ENCODE peak calls at places on chromosomes 7 and 10, in six cellular contexts. X is colonic mucosa, G is HCEC 1CT, F is NCI-H1417, B is dorsolateral prefrontal cortex, E is mesendoderm. C is an unnamed sample.

GRCh38 chr10:122163182-122164027 is 107.7 kb upstream of the BTBD16 start:
- DNase-seq in X (no peak), F (peak; percentile 70), E (peak; percentile 97), G (no peak), B (peak; percentile 69), C (peak; percentile 91)

GRCh38 chr10:110499796-110500514 is 2.2 kb downstream of the DUSP5 start:
- DNase-seq in B (no peak), X (no peak), E (no peak), F (no peak), G (no peak), C (peak; percentile 49)

GRCh38 chr7:103573479-103574058 is 127.6 kb upstream of the SLC26A5 start:
- DNase-seq in X (no peak), E (peak; percentile 45), B (no peak), G (peak; percentile 22), F (peak; percentile 60), C (no peak)

GRCh38 chr7:17013204-17013603 is 131.4 kb upstream of the AGR3 start:
- DNase-seq in E (no peak), X (no peak), B (no peak), F (no peak), G (no peak), C (no peak)

GRCh38 chr7:115124409-115124939 is 202.6 kb downstream of the MDFIC start:
- DNase-seq in B (no peak), X (no peak), G (no peak), E (peak; percentile 82), F (no peak), C (peak; percentile 56)

GRCh38 chr10:5559642-5560141 is 34.9 kb downstream of the CALML3 start:
- DNase-seq in F (no peak), E (no peak), B (no peak), G (peak; percentile 60), X (no peak), C (peak; percentile 56)

GRCh38 chr7:69187824-69188335 is 410.4 kb upstream of the AUTS2 start:
- DNase-seq in F (no peak), G (no peak), E (no peak), B (no peak), X (no peak), C (peak; percentile 54)

GRCh38 chr10:12202230-12202629 is 6.2 kb downstream of the CDC123 start:
- DNase-seq in X (no peak), B (no peak), G (no peak), E (no peak), F (no peak), C (no peak)

GRCh38 chr10:61847640-61848039 is 53.9 kb upstream of the ARID5B start:
- DNase-seq in E (no peak), X (no peak), B (no peak), F (no peak), G (no peak), C (no peak)

GRCh38 chr10:70376436-70377378 is 5.7 kb downstream of the LRRC20 start:
- DNase-seq in F (no peak), E (peak; percentile 86), B (no peak), G (no peak), X (no peak), C (peak; percentile 76)

GRCh38 chr7:102117743-102118142 is 168.9 kb upstream of the SH2B2 start:
- DNase-seq in X (no peak), B (no peak), E (peak; percentile 50), F (no peak), G (peak; percentile 66), C (peak; percentile 94)

GRCh38 chr7:35257251-35258124 is 3.6 kb upstream of the TBX20 start:
- DNase-seq in F (no peak), E (peak; percentile 63), G (no peak), X (no peak), B (no peak), C (no peak)

GRCh38 chr10:132374612-132375011 is 22.4 kb upstream of the PWWP2B start:
- DNase-seq in G (no peak), F (no peak), E (no peak), B (no peak), X (no peak), C (no peak)

GRCh38 chr7:114988755-114989154 is 66.9 kb downstream of the MDFIC start:
- DNase-seq in B (no peak), X (no peak), E (no peak), F (no peak), G (peak; percentile 59), C (no peak)

GRCh38 chr7:101804087-101804631 is 13.3 kb upstream of the CUX1 start:
- DNase-seq in G (no peak), F (no peak), X (no peak), E (peak; percentile 82), B (no peak), C (peak; percentile 54)

GRCh38 chr7:50978633-50979215 is 196.0 kb upstream of the GRB10 start:
- DNase-seq in B (no peak), X (no peak), G (peak; percentile 17), F (no peak), E (peak; percentile 56), C (no peak)

GRCh38 chr10:133452453-133452852 is 1.3 kb upstream of the SCART1 start:
- DNase-seq in X (no peak), G (no peak), E (no peak), B (no peak), F (no peak), C (no peak)

GRCh38 chr10:2978111-2978510 is 89.2 kb upstream of the PFKP start:
- DNase-seq in B (peak; percentile 9), X (no peak), G (peak; percentile 28), E (peak; percentile 78), F (peak; percentile 53), C (no peak)

GRCh38 chr7:74466196-74466813 is 12.6 kb downstream of the GTF2IRD1 start:
- DNase-seq in G (no peak), E (peak; percentile 61), B (peak; percentile 65), X (no peak), F (no peak), C (no peak)

GRCh38 chr7:133275008-133275407 is 22.1 kb downstream of the EXOC4 start:
- DNase-seq in B (no peak), F (peak; percentile 58), E (peak; percentile 48), X (no peak), G (no peak), C (no peak)

GRCh38 chr10:75932921-75933320 is 501.5 kb downstream of the LRMDA start:
- DNase-seq in E (no peak), X (no peak), G (no peak), F (no peak), B (no peak), C (no peak)

GRCh38 chr7:155746188-155746587 is 66.1 kb downstream of the SHH start:
- DNase-seq in G (no peak), E (no peak), F (no peak), B (no peak), X (no peak), C (no peak)

GRCh38 chr7:88429382-88429781 is 122.7 kb upstream of the STEAP4 start:
- DNase-seq in B (no peak), G (no peak), E (no peak), X (no peak), F (no peak), C (no peak)

GRCh38 chr10:119191881-119192280 is 13.3 kb upstream of the PRDX3 start:
- DNase-seq in E (peak; percentile 46), G (no peak), F (no peak), X (no peak), B (no peak), C (peak; percentile 80)

C was measured in islet precursor cell.